ENCODE peak calls at places on chromosomes 5 and 9, in nine cellular contexts. One of them, this sample, is unnamed.

GRCh38 chr5:124162782-124163532 is 583.5 kb downstream of the ZNF608 start:
- DNase-seq in D341Med: no peak
- DNase-seq in neural crest cell: peak
- DNase-seq in right atrium auricular region: no peak
- DNase-seq in skeletal muscle cell: no peak
- DNase-seq in stimulated activated CD4-positive, alpha-beta T cell treated with anti-CD3 and anti-CD28 coated beads, Interleukin-4, amount 100 ng/mL, for 24 hours: no peak
- DNase-seq in NCI-H82: peak
- DNase-seq in putamen: peak
- DNase-seq in HFFc6: no peak
- DNase-seq in this sample: peak

GRCh38 chr9:89177401-89178161 is 1.0 kb downstream of the SHC3 start:
- DNase-seq in D341Med: peak
- DNase-seq in neural crest cell: peak
- DNase-seq in right atrium auricular region: no peak
- DNase-seq in skeletal muscle cell: no peak
- DNase-seq in stimulated activated CD4-positive, alpha-beta T cell treated with anti-CD3 and anti-CD28 coated beads, Interleukin-4, amount 100 ng/mL, for 24 hours: no peak
- DNase-seq in NCI-H82: peak
- DNase-seq in putamen: no peak
- DNase-seq in HFFc6: no peak
- DNase-seq in this sample: no peak

GRCh38 chr9:99368341-99369326 is 146.6 kb downstream of the SEC61B start:
- DNase-seq in D341Med: no peak
- DNase-seq in neural crest cell: peak
- DNase-seq in right atrium auricular region: peak
- DNase-seq in skeletal muscle cell: peak
- DNase-seq in stimulated activated CD4-positive, alpha-beta T cell treated with anti-CD3 and anti-CD28 coated beads, Interleukin-4, amount 100 ng/mL, for 24 hours: no peak
- DNase-seq in NCI-H82: peak
- DNase-seq in putamen: peak
- DNase-seq in HFFc6: peak
- DNase-seq in this sample: no peak

GRCh38 chr5:152978141-152978835 is 512.2 kb upstream of the GRIA1 start:
- DNase-seq in D341Med: no peak
- DNase-seq in neural crest cell: no peak
- DNase-seq in right atrium auricular region: no peak
- DNase-seq in skeletal muscle cell: no peak
- DNase-seq in stimulated activated CD4-positive, alpha-beta T cell treated with anti-CD3 and anti-CD28 coated beads, Interleukin-4, amount 100 ng/mL, for 24 hours: no peak
- DNase-seq in NCI-H82: no peak
- DNase-seq in putamen: no peak
- DNase-seq in HFFc6: no peak
- DNase-seq in this sample: no peak

GRCh38 chr9:77707696-77708095 is 59.6 kb upstream of the GNA14 start:
- DNase-seq in D341Med: no peak
- DNase-seq in neural crest cell: no peak
- DNase-seq in right atrium auricular region: peak
- DNase-seq in skeletal muscle cell: peak
- DNase-seq in stimulated activated CD4-positive, alpha-beta T cell treated with anti-CD3 and anti-CD28 coated beads, Interleukin-4, amount 100 ng/mL, for 24 hours: no peak
- DNase-seq in NCI-H82: no peak
- DNase-seq in putamen: no peak
- DNase-seq in HFFc6: peak
- DNase-seq in this sample: no peak

GRCh38 chr5:163458778-163459405 is 1.0 kb downstream of the NUDCD2 start:
- DNase-seq in D341Med: no peak
- DNase-seq in neural crest cell: no peak
- DNase-seq in right atrium auricular region: no peak
- DNase-seq in skeletal muscle cell: no peak
- DNase-seq in stimulated activated CD4-positive, alpha-beta T cell treated with anti-CD3 and anti-CD28 coated beads, Interleukin-4, amount 100 ng/mL, for 24 hours: no peak
- DNase-seq in NCI-H82: peak
- DNase-seq in putamen: no peak
- DNase-seq in HFFc6: no peak
- DNase-seq in this sample: no peak

GRCh38 chr5:62115009-62115408 is 191.0 kb upstream of the KIF2A start:
- DNase-seq in D341Med: no peak
- DNase-seq in neural crest cell: no peak
- DNase-seq in right atrium auricular region: no peak
- DNase-seq in skeletal muscle cell: no peak
- DNase-seq in stimulated activated CD4-positive, alpha-beta T cell treated with anti-CD3 and anti-CD28 coated beads, Interleukin-4, amount 100 ng/mL, for 24 hours: no peak
- DNase-seq in NCI-H82: peak
- DNase-seq in putamen: no peak
- DNase-seq in HFFc6: no peak
- DNase-seq in this sample: no peak

GRCh38 chr5:102664946-102665345 is 90.2 kb upstream of the PAM start:
- DNase-seq in D341Med: no peak
- DNase-seq in neural crest cell: no peak
- DNase-seq in right atrium auricular region: no peak
- DNase-seq in skeletal muscle cell: no peak
- DNase-seq in stimulated activated CD4-positive, alpha-beta T cell treated with anti-CD3 and anti-CD28 coated beads, Interleukin-4, amount 100 ng/mL, for 24 hours: no peak
- DNase-seq in NCI-H82: no peak
- DNase-seq in putamen: no peak
- DNase-seq in HFFc6: no peak
- DNase-seq in this sample: no peak

GRCh38 chr5:117486291-117486690 is 911.7 kb upstream of the SEMA6A start:
- DNase-seq in D341Med: no peak
- DNase-seq in neural crest cell: no peak
- DNase-seq in right atrium auricular region: no peak
- DNase-seq in skeletal muscle cell: no peak
- DNase-seq in stimulated activated CD4-positive, alpha-beta T cell treated with anti-CD3 and anti-CD28 coated beads, Interleukin-4, amount 100 ng/mL, for 24 hours: no peak
- DNase-seq in NCI-H82: no peak
- DNase-seq in putamen: no peak
- DNase-seq in HFFc6: no peak
- DNase-seq in this sample: no peak

GRCh38 chr9:126383395-126384104 is 56.9 kb downstream of the MVB12B start:
- DNase-seq in D341Med: no peak
- DNase-seq in neural crest cell: no peak
- DNase-seq in right atrium auricular region: peak
- DNase-seq in skeletal muscle cell: no peak
- DNase-seq in stimulated activated CD4-positive, alpha-beta T cell treated with anti-CD3 and anti-CD28 coated beads, Interleukin-4, amount 100 ng/mL, for 24 hours: no peak
- DNase-seq in NCI-H82: no peak
- DNase-seq in putamen: no peak
- DNase-seq in HFFc6: no peak
- DNase-seq in this sample: no peak